ENCODE peak calls at places on chromosomes 7 and 10, in four cellular contexts. I is GM12878, Y is HL-60, O is K562. K is an unnamed sample.

GRCh38 chr10:31083765-31084184 is 52.1 kb upstream of the ZNF438 start:
- DNase-seq in Y (peak; percentile 42), I (peak; percentile 26), O (peak; percentile 31), K (no peak)

GRCh38 chr7:69622960-69623359 is 24.7 kb downstream of the AUTS2 start:
- DNase-seq in I (no peak), Y (no peak), O (no peak), K (no peak)

GRCh38 chr7:30869794-30870491 is 41.7 kb upstream of the AQP1 start:
- DNase-seq in I (no peak), O (no peak), Y (no peak), K (no peak)

GRCh38 chr7:31896929-31897328 is 173.3 kb downstream of the PDE1C start:
- DNase-seq in O (no peak), I (no peak), Y (no peak), K (no peak)

GRCh38 chr7:146982482-146982881 is 865.9 kb downstream of the CNTNAP2 start:
- DNase-seq in Y (no peak), I (no peak), O (no peak), K (no peak)

GRCh38 chr7:50497068-50497642 is 47.0 kb upstream of the FIGNL1 start:
- DNase-seq in Y (no peak), I (no peak), O (peak; percentile 30), K (no peak)

GRCh38 chr10:103244663-103245271 is 920 bp upstream of the RPEL1 start:
- DNase-seq in O (peak; percentile 75), Y (peak; percentile 78), I (peak; percentile 47), K (peak; percentile 74)

GRCh38 chr10:122165492-122165832 is 105.6 kb upstream of the BTBD16 start:
- DNase-seq in Y (no peak), O (no peak), I (no peak), K (no peak)

GRCh38 chr7:107206136-107206535 is 37.3 kb downstream of the HBP1 start:
- DNase-seq in O (no peak), I (no peak), Y (no peak), K (no peak)

GRCh38 chr7:134899729-134900128 is 86.6 kb upstream of the AGBL3 start:
- DNase-seq in Y (no peak), I (no peak), O (no peak), K (no peak)

GRCh38 chr7:149883452-149883861 is 9.7 kb downstream of the ATP6V0E2 start:
- DNase-seq in Y (no peak), O (peak; percentile 75), I (no peak), K (peak; percentile 57)

GRCh38 chr7:98265841-98266271 is 13.8 kb upstream of the TECPR1 start:
- DNase-seq in Y (no peak), I (no peak), O (no peak), K (no peak)

GRCh38 chr10:121194696-121195523 is 343.7 kb downstream of the WDR11 start:
- DNase-seq in I (no peak), Y (no peak), O (no peak), K (no peak)

GRCh38 chr7:47150497-47151260 is 431.2 kb downstream of the TNS3 start:
- DNase-seq in O (no peak), Y (no peak), I (no peak), K (no peak)

GRCh38 chr7:47453093-47454056 is 128.5 kb downstream of the TNS3 start:
- DNase-seq in Y (peak; percentile 35), I (no peak), O (no peak), K (no peak)

GRCh38 chr10:133195611-133196010 is 34.4 kb upstream of the UTF1 start:
- DNase-seq in I (no peak), Y (no peak), O (no peak), K (no peak)

GRCh38 chr7:148835854-148836253 is 48.2 kb downstream of the EZH2 start:
- DNase-seq in I (no peak), O (no peak), Y (no peak), K (no peak)

GRCh38 chr10:110802090-110802489 is 69.6 kb upstream of the PDCD4 start:
- DNase-seq in Y (no peak), I (no peak), O (no peak), K (no peak)

GRCh38 chr7:2388637-2388954 is 14.8 kb upstream of the CHST12 start:
- DNase-seq in O (no peak), I (no peak), Y (no peak), K (no peak)

GRCh38 chr7:6551016-6551511 is at the start of gene GRID2IP:
- DNase-seq in I (no peak), Y (no peak), O (no peak), K (no peak)

GRCh38 chr10:46546591-46547330 is 9.7 kb downstream of the GPRIN2 start:
- DNase-seq in I (no peak), Y (no peak), O (no peak), K (no peak)

GRCh38 chr7:73865738-73866445 is 4.9 kb downstream of the TMEM270 start:
- DNase-seq in Y (no peak), I (no peak), O (no peak), K (peak; percentile 55)

GRCh38 chr7:92835140-92835850 is 1.1 kb downstream of the CDK6 start:
- DNase-seq in O (peak; percentile 68), I (no peak), Y (no peak), K (peak; percentile 28)

GRCh38 chr7:54773472-54774399 is 14.7 kb upstream of the SEC61G start:
- DNase-seq in O (peak; percentile 67), I (no peak), Y (peak; percentile 35), K (peak; percentile 19)

GRCh38 chr10:72503241-72503640 is 122.6 kb downstream of the MICU1 start:
- DNase-seq in I (no peak), O (no peak), Y (peak; percentile 69), K (no peak)

GRCh38 chr7:136174477-136174876 is 197.3 kb upstream of the MTPN start:
- DNase-seq in O (no peak), I (no peak), Y (no peak), K (no peak)

GRCh38 chr7:2587713-2588112 is 28.9 kb downstream of the IQCE start:
- DNase-seq in Y (no peak), I (no peak), O (no peak), K (no peak)

GRCh38 chr7:94655884-94656657 is at the start of gene SGCE:
- DNase-seq in Y (no peak), O (peak; percentile 38), I (peak; percentile 28), K (peak; percentile 25)

GRCh38 chr10:26857991-26858706 is 2.6 kb downstream of the ABI1 start:
- DNase-seq in O (no peak), I (peak; percentile 68), Y (no peak), K (no peak)

GRCh38 chr10:112375721-112376577 is 2.0 kb downstream of the ACSL5 start:
- DNase-seq in I (peak; percentile 48), Y (peak; percentile 35), O (no peak), K (peak; percentile 70)

DNA sequence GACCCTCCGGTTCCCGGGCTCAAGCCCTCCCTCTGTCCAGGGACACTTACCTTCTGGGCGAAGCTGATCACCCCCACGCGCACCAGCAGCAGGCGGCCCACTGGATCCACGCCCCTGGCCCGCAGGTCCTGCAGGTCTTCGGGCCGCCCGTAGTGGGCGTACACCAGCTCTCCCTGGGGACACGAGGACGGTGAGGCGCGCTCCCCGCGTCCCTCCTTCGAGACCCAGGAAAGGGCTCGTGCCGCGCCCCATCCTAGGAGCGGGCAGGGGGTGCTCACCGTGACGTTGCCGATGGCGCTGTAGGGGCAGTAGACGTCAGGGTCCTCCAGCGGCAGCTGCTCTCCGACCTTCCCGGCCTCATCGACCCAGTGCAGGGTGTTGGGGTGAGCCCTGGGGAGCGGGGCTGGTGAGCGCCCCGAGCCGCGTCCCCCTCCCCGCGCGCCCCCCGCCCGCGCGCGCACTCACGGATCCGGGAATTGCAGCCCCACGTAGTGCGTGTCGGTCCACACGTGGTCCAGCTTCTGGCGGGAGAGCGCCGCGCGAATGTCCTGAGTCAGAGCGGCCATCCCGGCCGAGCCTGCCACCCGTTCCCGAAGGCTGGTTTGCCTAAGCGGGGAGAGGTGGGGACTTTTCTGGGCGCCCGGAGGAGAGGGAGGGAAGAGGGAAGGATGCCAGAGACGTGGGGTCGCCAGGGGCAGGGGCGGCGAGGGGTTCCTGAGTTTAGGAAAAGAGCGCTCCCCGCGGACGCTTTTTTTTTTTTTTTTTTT is 8.2 kb downstream of the TFR2 start:
- DNase-seq in I (no peak), O (peak; percentile 41), Y (peak; percentile 70), K (no peak)
- TF ChIP-seq POLR2AphosphoS5 in I (no peak), O (no peak), Y (no peak), K (no peak)

DNA sequence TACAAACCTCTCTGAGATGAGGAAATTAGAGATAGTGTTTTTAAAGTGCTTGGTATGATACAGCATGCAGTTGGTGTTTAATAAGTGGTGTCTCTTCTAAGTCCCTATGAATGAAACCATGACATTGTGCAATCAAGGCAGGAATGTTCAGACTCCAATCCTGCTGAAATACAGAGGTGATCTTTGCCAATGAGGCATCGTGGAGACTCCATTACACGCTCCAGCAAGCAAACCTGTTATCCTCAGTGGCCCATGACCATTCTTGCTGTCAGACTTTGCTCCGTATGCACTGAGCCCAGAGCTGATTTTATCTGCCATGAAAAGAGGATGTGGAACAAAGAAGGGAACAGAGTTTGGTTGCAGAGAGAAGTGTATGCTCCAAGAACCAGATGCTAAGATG is 47.3 kb downstream of the CDHR3 start:
- DNase-seq in Y (no peak), O (no peak), I (no peak), K (no peak)
- TF ChIP-seq SPI1 in Y (peak; percentile 51), O (peak; percentile 94), I (peak; percentile 57), K (peak; percentile 71)

GRCh38 chr10:74417397-74417796 is 266.4 kb downstream of the ADK start:
- DNase-seq in O (no peak), I (no peak), Y (no peak), K (no peak)
- TF ChIP-seq POLR2AphosphoS5 in O (no peak), I (no peak), Y (no peak), K (no peak)

GRCh38 chr10:86547291-86547690 is 25.7 kb upstream of the WAPL start:
- DNase-seq in O (no peak), Y (no peak), I (no peak), K (no peak)

GRCh38 chr10:86545097-86545496 is 23.5 kb upstream of the WAPL start:
- DNase-seq in I (no peak), Y (no peak), O (no peak), K (no peak)
- TF ChIP-seq SPI1 in I (no peak), Y (no peak), O (no peak), K (no peak)

DNA sequence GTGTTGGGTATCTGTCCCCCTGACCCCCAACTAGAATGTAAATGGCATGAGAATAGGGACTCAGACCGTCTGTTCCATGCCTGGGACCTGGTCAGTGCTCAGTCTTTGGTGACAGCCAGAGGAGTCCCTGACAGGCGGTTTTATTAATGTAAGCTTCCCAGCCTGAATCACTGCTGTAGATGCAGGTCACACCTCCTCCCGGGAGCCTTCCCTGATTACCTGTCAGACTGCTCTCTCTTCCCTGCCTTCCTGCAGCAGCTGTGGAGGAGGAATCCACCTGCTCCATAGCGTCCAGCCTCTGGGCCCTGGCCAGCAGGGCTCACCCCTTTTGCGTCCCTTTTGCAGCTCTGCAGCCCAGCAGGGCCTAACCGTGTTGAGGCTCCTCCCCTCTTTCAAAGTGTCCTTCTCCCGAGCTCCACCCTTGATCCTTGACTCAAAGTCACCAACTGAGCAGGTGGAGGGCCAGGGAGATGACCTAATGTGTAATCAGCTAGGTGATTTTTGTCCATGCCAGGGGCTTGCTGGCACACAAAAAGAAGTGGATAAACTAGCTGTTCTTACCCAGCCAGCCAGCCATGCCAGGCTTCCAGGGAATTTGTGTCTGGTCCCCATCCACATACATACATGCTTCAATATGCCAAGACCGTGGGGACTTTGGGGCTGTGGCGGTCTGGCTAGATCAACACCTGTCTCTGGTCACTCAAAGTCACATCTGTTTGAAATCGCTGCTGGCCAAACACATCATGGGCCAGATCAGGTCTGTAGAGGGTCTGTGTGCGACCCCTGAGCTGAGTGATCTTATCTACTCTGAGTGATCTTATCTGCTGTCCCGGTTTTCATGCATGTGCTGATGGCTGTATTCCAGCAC is 195.1 kb downstream of the CCDC3 start:
- DNase-seq in Y (no peak), O (no peak), I (no peak), K (no peak)
- TF ChIP-seq POLR2AphosphoS5 in Y (no peak), O (no peak), I (no peak), K (no peak)

GRCh38 chr10:95196053-95196452 is 2.0 kb downstream of the ACSM6 start:
- DNase-seq in I (no peak), O (no peak), Y (no peak), K (no peak)

GRCh38 chr10:95201736-95202135 is 7.7 kb downstream of the ACSM6 start:
- DNase-seq in Y (no peak), O (no peak), I (no peak), K (no peak)
- TF ChIP-seq SPI1 in Y (no peak), O (no peak), I (no peak), K (no peak)

K was measured in GM12891.